ENCODE peak calls at places on chromosomes 1 and 21, in four cellular contexts. One of them, this sample, is unnamed.

GRCh38 chr1:205774277-205775014 is 836 bp downstream of the RAB29 start:
- DNase-seq in HCT116: no peak
- DNase-seq in neural progenitor cell: peak; percentile 42
- DNase-seq in MM.1S: no peak
- DNase-seq in this sample: peak; percentile 23

GRCh38 chr1:111471012-111471411 is 2.8 kb upstream of the C1orf162 start:
- DNase-seq in HCT116: no peak
- DNase-seq in neural progenitor cell: no peak
- DNase-seq in MM.1S: no peak
- DNase-seq in this sample: peak; percentile 35

GRCh38 chr1:67485046-67485811 is 55.0 kb upstream of the SERBP1 start:
- DNase-seq in HCT116: no peak
- DNase-seq in neural progenitor cell: no peak
- DNase-seq in MM.1S: no peak
- DNase-seq in this sample: no peak

GRCh38 chr1:233656700-233657099 is 42.8 kb downstream of the KCNK1 start:
- DNase-seq in HCT116: no peak
- DNase-seq in neural progenitor cell: no peak
- DNase-seq in MM.1S: no peak
- DNase-seq in this sample: no peak

GRCh38 chr1:88791192-88791591 is 100.2 kb downstream of the GTF2B start:
- DNase-seq in HCT116: no peak
- DNase-seq in neural progenitor cell: no peak
- DNase-seq in MM.1S: no peak
- DNase-seq in this sample: no peak

GRCh38 chr1:75614455-75615379 is 3.8 kb upstream of the SLC44A5 start:
- DNase-seq in HCT116: peak; percentile 19
- DNase-seq in neural progenitor cell: peak; percentile 90
- DNase-seq in MM.1S: peak; percentile 79
- DNase-seq in this sample: peak; percentile 17

GRCh38 chr1:112337028-112337531 is 58.9 kb upstream of the CTTNBP2NL start:
- DNase-seq in HCT116: peak; percentile 51
- DNase-seq in neural progenitor cell: peak; percentile 24
- DNase-seq in MM.1S: no peak
- DNase-seq in this sample: peak; percentile 32

GRCh38 chr1:241817331-241817792 is 30.6 kb upstream of the EXO1 start:
- DNase-seq in HCT116: no peak
- DNase-seq in neural progenitor cell: no peak
- DNase-seq in MM.1S: no peak
- DNase-seq in this sample: no peak

GRCh38 chr1:151820940-151821339 is 10.7 kb downstream of the RORC start:
- DNase-seq in HCT116: no peak
- DNase-seq in neural progenitor cell: no peak
- DNase-seq in MM.1S: peak; percentile 52
- DNase-seq in this sample: no peak

GRCh38 chr1:212291505-212292134 is 6.4 kb downstream of the PPP2R5A start:
- DNase-seq in HCT116: peak; percentile 27
- DNase-seq in neural progenitor cell: peak; percentile 80
- DNase-seq in MM.1S: peak; percentile 82
- DNase-seq in this sample: no peak

GRCh38 chr1:93442276-93442675 is 5.6 kb upstream of the FNBP1L start:
- DNase-seq in HCT116: no peak
- DNase-seq in neural progenitor cell: no peak
- DNase-seq in MM.1S: no peak
- DNase-seq in this sample: peak; percentile 83

GRCh38 chr1:198234511-198235251 is 77.9 kb downstream of the NEK7 start:
- DNase-seq in HCT116: no peak
- DNase-seq in neural progenitor cell: peak; percentile 11
- DNase-seq in MM.1S: no peak
- DNase-seq in this sample: no peak

GRCh38 chr1:87334351-87335174 is 5.9 kb downstream of the LMO4 start:
- DNase-seq in HCT116: no peak
- DNase-seq in neural progenitor cell: peak; percentile 83
- DNase-seq in MM.1S: peak; percentile 64
- DNase-seq in this sample: peak; percentile 39

GRCh38 chr1:204093421-204093717 is 20.5 kb downstream of the SOX13 start:
- DNase-seq in HCT116: no peak
- DNase-seq in neural progenitor cell: no peak
- DNase-seq in MM.1S: no peak
- DNase-seq in this sample: peak; percentile 89

DNA sequence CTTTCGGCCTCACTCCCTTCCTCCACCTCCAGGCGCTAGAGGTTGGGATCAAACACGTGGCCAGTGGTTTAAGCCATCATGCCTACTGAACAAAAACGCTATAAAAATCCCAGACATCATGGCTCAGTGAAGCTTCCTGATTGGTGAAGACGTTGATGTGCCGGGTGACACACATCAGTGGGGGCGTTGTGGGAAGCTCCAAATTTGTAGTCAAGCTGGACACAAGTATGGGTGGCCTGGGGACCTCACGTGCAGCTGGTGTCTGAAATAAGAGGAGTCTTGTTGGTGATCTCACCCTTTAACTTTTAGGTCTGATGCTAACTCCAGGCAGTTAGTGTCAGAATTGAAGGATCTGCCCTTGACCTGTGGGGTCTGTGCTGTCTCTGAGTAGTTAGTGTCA is 6.7 kb downstream of the CFAP298 start:
- DNase-seq in HCT116: no peak
- DNase-seq in neural progenitor cell: no peak
- DNase-seq in MM.1S: no peak
- DNase-seq in this sample: no peak
- H3K9ac ChIP-seq in HCT116: no peak overlapping the region
- H3K9ac ChIP-seq in neural progenitor cell: no peak overlapping the region
- H3K9ac ChIP-seq in MM.1S: no peak overlapping the region
- H3K9ac ChIP-seq in this sample: no peak overlapping the region

GRCh38 chr1:17523487-17524029 is 15.9 kb upstream of the ARHGEF10L start:
- DNase-seq in HCT116: peak; percentile 39
- DNase-seq in neural progenitor cell: no peak
- DNase-seq in MM.1S: no peak
- DNase-seq in this sample: no peak

GRCh38 chr1:17516303-17517214 is 22.9 kb upstream of the ARHGEF10L start:
- DNase-seq in HCT116: no peak
- DNase-seq in neural progenitor cell: peak; percentile 54
- DNase-seq in MM.1S: no peak
- DNase-seq in this sample: peak; percentile 90

GRCh38 chr1:17520041-17520440 is 19.5 kb upstream of the ARHGEF10L start:
- DNase-seq in HCT116: peak; percentile 80
- DNase-seq in neural progenitor cell: no peak
- DNase-seq in MM.1S: no peak
- DNase-seq in this sample: peak; percentile 91

GRCh38 chr1:17521946-17522612 is 17.4 kb upstream of the ARHGEF10L start:
- DNase-seq in HCT116: no peak
- DNase-seq in neural progenitor cell: no peak
- DNase-seq in MM.1S: no peak
- DNase-seq in this sample: peak; percentile 83

GRCh38 chr1:17520473-17521319 is 18.8 kb upstream of the ARHGEF10L start:
- DNase-seq in HCT116: no peak
- DNase-seq in neural progenitor cell: no peak
- DNase-seq in MM.1S: no peak
- DNase-seq in this sample: peak; percentile 51
- H3K4me3 ChIP-seq in HCT116: peak overlapping the region; percentile 45
- H3K4me3 ChIP-seq in neural progenitor cell: no peak overlapping the region
- H3K4me3 ChIP-seq in MM.1S: no peak overlapping the region
- H3K4me3 ChIP-seq in this sample: peak overlapping the region; percentile 27

DNA sequence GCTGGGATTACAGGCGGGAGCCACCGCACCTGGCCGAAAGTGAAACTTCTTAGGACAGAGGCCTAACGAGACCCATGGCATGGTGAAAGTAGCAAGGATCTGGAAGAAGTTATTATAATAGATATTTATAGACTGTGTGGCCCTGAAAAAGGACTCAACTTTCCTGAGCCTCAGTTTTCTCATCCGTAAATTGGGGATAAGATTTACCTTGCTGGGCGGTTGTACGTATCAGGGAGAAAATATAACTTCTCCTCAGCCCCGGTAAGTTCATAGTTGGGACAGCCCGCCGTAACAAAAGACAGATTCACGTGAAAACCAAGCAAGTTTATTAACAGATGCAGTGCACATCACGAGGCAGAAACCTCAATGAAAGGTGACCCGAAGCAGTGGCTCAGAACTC is 5.5 kb upstream of the PIK3CD start:
- DNase-seq in HCT116: no peak
- DNase-seq in neural progenitor cell: no peak
- DNase-seq in MM.1S: no peak
- DNase-seq in this sample: no peak
- TF ChIP-seq CTCF in HCT116: no peak
- TF ChIP-seq CTCF in neural progenitor cell: no peak
- TF ChIP-seq CTCF in MM.1S: no peak
- TF ChIP-seq CTCF in this sample: no peak

GRCh38 chr21:45012661-45013270 is 61.6 kb upstream of the ADARB1 start:
- DNase-seq in HCT116: peak; percentile 36
- DNase-seq in neural progenitor cell: peak; percentile 58
- DNase-seq in MM.1S: no peak
- DNase-seq in this sample: peak; percentile 43
- H3K9ac ChIP-seq in HCT116: peak overlapping the region; percentile 51
- H3K9ac ChIP-seq in neural progenitor cell: no peak overlapping the region
- H3K9ac ChIP-seq in MM.1S: no peak overlapping the region
- H3K9ac ChIP-seq in this sample: no peak overlapping the region

GRCh38 chr21:45405271-45405818 is 380 bp downstream of the COL18A1 start:
- DNase-seq in HCT116: no peak
- DNase-seq in neural progenitor cell: peak; percentile 57
- DNase-seq in MM.1S: no peak
- DNase-seq in this sample: no peak
- H3K4me3 ChIP-seq in HCT116: peak overlapping the region; percentile 72
- H3K4me3 ChIP-seq in neural progenitor cell: peak overlapping the region; percentile 73
- H3K4me3 ChIP-seq in MM.1S: no peak overlapping the region
- H3K4me3 ChIP-seq in this sample: peak overlapping the region; percentile 43

GRCh38 chr1:42938596-42939184 is 20.0 kb downstream of the SLC2A1 start:
- DNase-seq in HCT116: no peak
- DNase-seq in neural progenitor cell: no peak
- DNase-seq in MM.1S: no peak
- DNase-seq in this sample: no peak
- TF ChIP-seq CTCF in HCT116: no peak
- TF ChIP-seq CTCF in neural progenitor cell: no peak
- TF ChIP-seq CTCF in MM.1S: no peak
- TF ChIP-seq CTCF in this sample: no peak

DNA sequence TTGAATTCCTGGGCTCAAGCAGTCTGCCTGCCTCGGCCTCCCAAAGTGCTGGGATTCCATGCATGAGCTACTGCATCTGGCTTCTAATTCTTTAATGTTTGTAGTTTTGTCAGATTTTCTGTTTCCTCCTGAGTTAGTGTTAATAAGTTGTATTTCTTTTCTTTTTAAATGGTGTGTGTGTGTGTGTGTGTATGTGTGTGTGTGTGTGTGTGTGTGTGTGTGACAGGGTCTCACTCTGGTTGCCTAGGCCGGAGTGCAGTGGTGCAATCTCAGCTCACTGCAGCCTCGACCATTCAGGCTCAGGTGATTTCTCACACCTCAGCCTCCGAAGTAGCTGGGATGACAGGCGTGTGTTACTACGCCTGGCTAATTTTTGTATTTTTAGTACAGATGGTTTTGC is 50.2 kb downstream of the ADARB1 start:
- DNase-seq in HCT116: no peak
- DNase-seq in neural progenitor cell: no peak
- DNase-seq in MM.1S: no peak
- DNase-seq in this sample: no peak
- H3K9ac ChIP-seq in HCT116: no peak overlapping the region
- H3K9ac ChIP-seq in neural progenitor cell: no peak overlapping the region
- H3K9ac ChIP-seq in MM.1S: no peak overlapping the region
- H3K9ac ChIP-seq in this sample: no peak overlapping the region

GRCh38 chr1:25074828-25075227 is 144.8 kb upstream of the RUNX3 start:
- DNase-seq in HCT116: no peak
- DNase-seq in neural progenitor cell: no peak
- DNase-seq in MM.1S: no peak
- DNase-seq in this sample: no peak
- H3K4me3 ChIP-seq in HCT116: no peak overlapping the region
- H3K4me3 ChIP-seq in neural progenitor cell: no peak overlapping the region
- H3K4me3 ChIP-seq in MM.1S: no peak overlapping the region
- H3K4me3 ChIP-seq in this sample: no peak overlapping the region

This sample was measured in colonic mucosa.